ENCODE peak calls at places on chromosomes 4 and X, in seven cellular contexts. N is neuronal stem cell, Y is colonic mucosa, R is mammary epithelial cell, C is astrocyte, D is PC-3, U is NT2/D1. Q is an unnamed sample. For H3K4me1, the result is how much of the 10 kb centered on the place peaks cover.

GRCh38 chr4:122959441-122959840 is 37.0 kb upstream of the NUDT6 start:
- DNase-seq in C (no peak), Y (no peak), D (no peak), R (no peak), U (no peak), N (no peak), Q (no peak)

GRCh38 chr4:139593091-139593564 is 37.1 kb upstream of the SETD7 start:
- DNase-seq in Y (no peak), U (no peak), R (peak), C (peak), D (no peak), N (no peak), Q (no peak)

GRCh38 chrX:270848-271367 is 10.3 kb upstream of the PLCXD1 start:
- DNase-seq in U (no peak), N (no peak), Y (no peak), R (no peak), D (no peak), C (no peak), Q (no peak)

GRCh38 chrX:153631931-153632611 is 14.9 kb upstream of the DUSP9 start:
- DNase-seq in Y (no peak), U (no peak), N (no peak), R (no peak), C (no peak), D (no peak), Q (no peak)

GRCh38 chr4:165580379-165580905 is 201.6 kb downstream of the CPE start:
- DNase-seq in U (no peak), C (peak), Y (no peak), D (peak), R (peak), N (no peak), Q (no peak)

GRCh38 chr4:126395661-126396060 is 1080.9 kb downstream of the FAT4 start:
- DNase-seq in N (no peak), U (no peak), C (peak), D (no peak), Y (no peak), R (peak), Q (no peak)

GRCh38 chr4:55868691-55869090 is 15.2 kb downstream of the EXOC1 start:
- DNase-seq in N (no peak), C (peak), R (no peak), U (no peak), D (no peak), Y (no peak), Q (no peak)

GRCh38 chrX:94977986-94978385 is 1304.0 kb downstream of the FAM133A start:
- DNase-seq in D (no peak), C (no peak), N (no peak), Y (no peak), R (no peak), U (no peak), Q (no peak)

GRCh38 chr4:143531368-143531767 is 17.9 kb downstream of the SMARCA5 start:
- DNase-seq in Y (no peak), U (no peak), N (no peak), D (peak), C (no peak), R (no peak), Q (peak)

GRCh38 chrX:1170243-1170642 is 42.2 kb downstream of the CRLF2 start:
- DNase-seq in N (no peak), D (no peak), R (no peak), U (no peak), C (no peak), Y (no peak), Q (no peak)

GRCh38 chr4:70994387-70995099 is 1.1 kb downstream of the DCK start:
- DNase-seq in D (no peak), U (no peak), Y (no peak), R (no peak), C (no peak), N (no peak), Q (peak)

GRCh38 chr4:138911903-138912713 is 103.5 kb upstream of the NOCT start:
- DNase-seq in Y (peak), R (peak), C (no peak), U (no peak), D (peak), N (no peak), Q (no peak)

GRCh38 chr4:128376958-128377357 is 89.3 kb upstream of the PGRMC2 start:
- DNase-seq in N (no peak), D (no peak), C (no peak), R (no peak), Y (no peak), U (no peak), Q (no peak)

GRCh38 chr4:108635070-108635655 is 14.8 kb downstream of the RPL34 start:
- DNase-seq in D (no peak), N (no peak), Y (no peak), R (no peak), C (no peak), U (no peak), Q (no peak)

GRCh38 chr4:151117371-151117962 is 18.0 kb downstream of the RPS3A start:
- DNase-seq in C (peak), R (peak), N (peak), Y (peak), D (peak), U (peak), Q (peak)

GRCh38 chr4:181350578-181351420 is 892.4 kb upstream of the TENM3 start:
- DNase-seq in Y (no peak), D (no peak), N (peak), U (no peak), C (no peak), R (no peak), Q (no peak)

GRCh38 chrX:110442631-110443030 is 84.0 kb downstream of the RTL9 start:
- DNase-seq in C (peak), U (no peak), D (peak), N (no peak), R (peak), Y (no peak), Q (peak)

GRCh38 chr4:183335369-183335940 is 13.2 kb upstream of the CLDN24 start:
- DNase-seq in C (peak), R (peak), N (no peak), U (no peak), Y (no peak), D (peak), Q (no peak)

GRCh38 chrX:142601792-142602191 is 396.7 kb upstream of the MAGEC2 start:
- DNase-seq in Y (no peak), N (no peak), R (no peak), C (no peak), U (no peak), D (no peak), Q (no peak)

GRCh38 chrX:115690554-115691216 is 129.7 kb downstream of the PLS3 start:
- DNase-seq in Y (peak), U (peak), R (peak), N (peak), D (peak), C (peak), Q (peak)

GRCh38 chr4:10346023-10346422 is 111.2 kb downstream of the ZNF518B start:
- DNase-seq in U (no peak), C (no peak), R (peak), D (peak), N (no peak), Y (no peak), Q (no peak)

GRCh38 chrX:80817002-80817401 is 7.3 kb upstream of the BRWD3 start:
- DNase-seq in Y (no peak), R (no peak), D (no peak), U (no peak), C (peak), N (no peak), Q (no peak)

GRCh38 chrX:13044441-13044840 is at the start of gene FAM9C:
- DNase-seq in D (no peak), C (no peak), R (no peak), U (no peak), Y (no peak), N (no peak), Q (no peak)

GRCh38 chrX:129193357-129193756 is 329.9 kb downstream of the SMARCA1 start:
- DNase-seq in D (peak), C (no peak), Y (peak), N (no peak), U (no peak), R (no peak), Q (no peak)

DNA sequence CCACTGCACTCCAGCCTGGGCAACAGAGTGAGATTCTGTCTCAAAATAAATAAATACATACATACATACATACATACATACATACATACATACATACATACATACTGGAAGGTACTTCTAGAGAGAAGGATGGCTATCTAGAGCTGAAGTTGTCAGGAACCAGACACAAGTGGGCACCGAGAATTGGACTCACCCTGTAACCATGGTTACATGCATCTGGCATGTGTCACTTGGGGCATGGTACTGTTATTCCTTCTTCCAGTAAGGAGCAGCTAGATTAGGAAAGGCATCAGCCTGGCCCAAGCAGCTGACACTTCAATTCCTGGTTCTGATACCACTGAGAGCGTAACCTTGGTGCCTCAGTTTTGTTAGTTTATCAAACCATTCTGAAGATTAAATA is 127.1 kb downstream of the SH3KBP1 start:
- DNase-seq in D (no peak), N (no peak), Y (no peak), U (no peak), R (no peak), C (no peak), Q (no peak)
- H3K4me1 ChIP-seq in D (under half), N (under half), Y (under half), U (under half), R (under half), C (under half), Q (half or more)

DNA sequence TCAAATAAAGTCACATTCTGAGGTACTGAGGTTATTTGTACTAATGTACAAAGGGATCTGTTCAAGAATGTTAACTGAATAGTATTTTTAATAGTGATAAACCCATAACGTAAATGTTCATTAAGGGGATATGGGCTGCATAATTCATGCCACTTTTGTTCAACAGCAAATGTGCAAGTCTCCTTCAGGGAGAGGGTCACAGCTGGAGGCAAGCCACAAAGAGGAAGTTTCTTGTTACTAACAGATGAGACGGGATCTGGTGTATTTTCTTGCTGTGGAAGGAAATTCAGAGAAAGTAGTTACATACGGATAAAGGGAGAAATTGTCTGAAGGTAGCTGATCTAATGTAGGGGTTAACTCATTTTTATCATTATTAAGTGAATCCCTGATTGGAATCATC is 10.0 kb downstream of the ZFP42 start:
- DNase-seq in C (no peak), U (no peak), N (no peak), R (no peak), D (no peak), Y (no peak), Q (no peak)
- H3K4me3 ChIP-seq in C (no peak), U (no peak), N (no peak), R (no peak), D (no peak), Y (no peak), Q (no peak)

GRCh38 chrX:10010686-10011085 is 43.5 kb downstream of the CLDN34 start:
- DNase-seq in R (peak), Y (no peak), D (peak), U (no peak), N (no peak), C (peak), Q (no peak)
- H3K9ac ChIP-seq in R (no peak), Y (no peak), D (no peak), U (no peak), N (no peak), C (peak), Q (no peak)

GRCh38 chrX:54294306-54294705 is 63.5 kb downstream of the WNK3 start:
- DNase-seq in C (no peak), D (no peak), N (no peak), R (no peak), U (no peak), Y (no peak), Q (no peak)

GRCh38 chrX:54288989-54289388 is 68.9 kb downstream of the WNK3 start:
- DNase-seq in U (no peak), Y (no peak), C (no peak), D (no peak), R (no peak), N (no peak), Q (no peak)

GRCh38 chrX:54288277-54288676 is 69.6 kb downstream of the WNK3 start:
- DNase-seq in N (no peak), C (no peak), U (no peak), D (no peak), R (no peak), Y (no peak), Q (no peak)

DNA sequence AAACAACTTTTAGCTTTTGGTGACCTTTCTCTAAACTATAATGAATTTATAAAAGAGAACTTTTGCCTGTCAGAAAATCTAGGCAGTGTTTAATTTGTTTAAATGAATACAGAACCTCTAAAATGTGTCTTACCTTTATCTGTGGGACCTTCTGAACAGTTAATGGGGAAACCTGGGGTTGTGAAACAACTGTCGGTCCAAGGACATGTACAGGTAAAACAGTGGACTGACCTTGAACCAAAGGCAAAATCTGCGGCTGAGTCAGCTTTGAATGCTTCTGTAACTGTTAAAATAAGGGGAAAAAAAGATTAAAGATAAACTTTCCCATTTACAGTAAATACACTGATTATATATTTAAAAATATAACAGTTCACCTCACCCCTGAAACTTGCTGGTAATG is 65.1 kb downstream of the WNK3 start:
- DNase-seq in U (no peak), D (no peak), N (no peak), R (no peak), C (no peak), Y (no peak), Q (no peak)
- H3K4me1 ChIP-seq in U (under half), D (under half), N (under half), R (under half), C (under half), Y (under half), Q (under half)

DNA sequence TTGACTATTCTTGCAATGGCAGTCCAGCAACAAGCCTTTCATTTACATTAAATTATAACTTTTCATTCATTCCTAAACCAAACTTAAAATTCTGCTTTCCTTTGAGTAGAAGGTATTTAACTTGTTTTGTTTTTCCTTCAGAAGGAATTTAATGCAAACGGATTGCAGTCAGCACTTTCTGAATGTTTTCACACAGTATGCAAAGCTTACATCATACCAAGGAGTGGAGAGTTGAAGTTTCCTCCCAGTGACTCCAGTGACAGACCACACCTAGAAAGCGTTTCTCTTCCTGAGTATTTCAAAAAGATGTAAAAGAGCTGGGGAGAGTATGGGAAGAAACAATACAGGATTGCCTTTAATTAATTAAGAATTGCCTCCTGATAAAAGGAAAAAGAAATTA is 8.1 kb downstream of the EPGN start:
- DNase-seq in C (no peak), D (peak), Y (no peak), R (no peak), N (no peak), U (no peak), Q (no peak)
- H3K4me3 ChIP-seq in C (no peak), D (no peak), Y (no peak), R (no peak), N (no peak), U (no peak), Q (no peak)

GRCh38 chr4:83851261-83852084 is 315.6 kb downstream of the GPAT3 start:
- DNase-seq in C (peak), U (peak), N (no peak), R (peak), D (peak), Y (no peak), Q (no peak)
- H3K9ac ChIP-seq in C (peak), U (peak), N (no peak), R (no peak), D (no peak), Y (no peak), Q (no peak)

GRCh38 chr4:8539661-8540060 is 40.5 kb upstream of the GPR78 start:
- DNase-seq in C (no peak), D (no peak), Y (no peak), N (no peak), U (no peak), R (no peak), Q (no peak)

GRCh38 chr4:8540991-8541390 is 39.2 kb upstream of the GPR78 start:
- DNase-seq in D (no peak), U (no peak), R (no peak), Y (no peak), N (no peak), C (no peak), Q (no peak)

GRCh38 chr4:8538703-8539567 is 41.3 kb upstream of the GPR78 start:
- DNase-seq in Y (no peak), D (peak), N (no peak), C (peak), R (peak), U (no peak), Q (no peak)

GRCh38 chr4:8540586-8540985 is 39.6 kb upstream of the GPR78 start:
- DNase-seq in U (no peak), Y (no peak), D (no peak), C (no peak), R (no peak), N (no peak), Q (no peak)

DNA sequence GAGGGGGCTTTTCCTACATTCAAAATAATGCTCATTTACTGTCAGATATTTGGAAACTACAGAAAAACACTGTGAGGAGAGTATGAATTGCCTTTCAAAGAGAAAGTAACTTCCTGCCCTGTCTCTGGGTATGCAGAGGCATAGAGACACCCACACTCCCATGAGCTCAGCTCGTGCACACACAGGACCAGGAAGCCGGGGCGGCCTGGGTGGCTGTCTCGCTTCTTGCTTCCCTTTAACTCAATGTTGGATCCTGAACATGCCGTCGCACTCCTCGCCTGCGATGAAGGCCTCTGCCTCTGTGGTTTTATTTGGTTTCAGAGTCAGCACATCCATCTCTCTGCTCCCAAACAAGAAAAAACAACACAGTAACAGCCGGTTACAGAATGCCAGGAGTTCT is 40.1 kb upstream of the GPR78 start:
- DNase-seq in R (no peak), U (no peak), D (no peak), N (no peak), Y (no peak), C (no peak), Q (no peak)
- H3K4me1 ChIP-seq in R (under half), U (under half), D (under half), N (under half), Y (under half), C (under half), Q (under half)

DNA sequence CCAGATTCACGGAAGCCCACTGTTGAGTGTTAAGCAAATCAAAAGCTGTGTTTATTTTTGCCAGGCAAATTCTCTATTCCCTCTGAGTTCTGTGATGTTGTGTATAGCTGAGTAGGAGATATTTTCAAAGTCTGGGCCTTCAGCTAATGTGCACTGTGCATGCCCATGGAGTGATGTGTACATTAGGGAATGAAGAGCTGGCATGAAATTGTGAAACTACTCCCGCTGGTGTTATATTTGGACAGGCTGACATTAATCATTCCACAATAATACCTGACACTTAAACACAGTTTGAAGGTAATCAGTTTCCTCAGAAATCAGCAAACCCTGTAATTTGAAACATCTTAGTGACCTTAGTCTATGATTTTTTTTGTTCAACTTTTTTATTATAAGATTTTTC is 88.1 kb upstream of the MBNL3 start:
- DNase-seq in C (no peak), U (no peak), N (no peak), Y (no peak), D (no peak), R (peak), Q (no peak)
- H3K4me3 ChIP-seq in C (no peak), U (no peak), N (no peak), Y (no peak), D (no peak), R (no peak), Q (no peak)